ENCODE peak calls at places on chromosomes 12 and 14, in five cellular contexts. One of them, this sample, is unnamed.

GRCh38 chr12:3202734-3203446 is 125.7 kb downstream of the TSPAN9 start:
- DNase-seq in M059J: peak; percentile 26
- DNase-seq in iPS DF 19.7: no peak
- DNase-seq in NCI-H1092: no peak
- DNase-seq in lung: peak; percentile 46
- DNase-seq in this sample: no peak

GRCh38 chr14:99189201-99189801 is 82.7 kb downstream of the BCL11B start:
- DNase-seq in M059J: no peak
- DNase-seq in iPS DF 19.7: no peak
- DNase-seq in NCI-H1092: no peak
- DNase-seq in lung: no peak
- DNase-seq in this sample: no peak

GRCh38 chr14:69696633-69697557 is 70.0 kb upstream of the SRSF5 start:
- DNase-seq in M059J: no peak
- DNase-seq in iPS DF 19.7: no peak
- DNase-seq in NCI-H1092: no peak
- DNase-seq in lung: no peak
- DNase-seq in this sample: no peak

GRCh38 chr12:95601626-95602025 is 50.4 kb upstream of the USP44 start:
- DNase-seq in M059J: peak; percentile 85
- DNase-seq in iPS DF 19.7: no peak
- DNase-seq in NCI-H1092: no peak
- DNase-seq in lung: no peak
- DNase-seq in this sample: peak; percentile 51

GRCh38 chr14:103084021-103084919 is at the start of gene LBHD2:
- DNase-seq in M059J: no peak
- DNase-seq in iPS DF 19.7: no peak
- DNase-seq in NCI-H1092: no peak
- DNase-seq in lung: no peak
- DNase-seq in this sample: no peak

GRCh38 chr14:32702571-32702970 is 236.1 kb upstream of the NPAS3 start:
- DNase-seq in M059J: peak; percentile 66
- DNase-seq in iPS DF 19.7: peak; percentile 50
- DNase-seq in NCI-H1092: no peak
- DNase-seq in lung: no peak
- DNase-seq in this sample: no peak

GRCh38 chr14:30162066-30162465 is 234.4 kb upstream of the PRKD1 start:
- DNase-seq in M059J: no peak
- DNase-seq in iPS DF 19.7: no peak
- DNase-seq in NCI-H1092: no peak
- DNase-seq in lung: no peak
- DNase-seq in this sample: no peak

GRCh38 chr12:115101518-115101917 is 417.5 kb upstream of the TBX3 start:
- DNase-seq in M059J: no peak
- DNase-seq in iPS DF 19.7: no peak
- DNase-seq in NCI-H1092: no peak
- DNase-seq in lung: no peak
- DNase-seq in this sample: no peak

GRCh38 chr12:46456356-46457334 is 84.1 kb upstream of the SLC38A2 start:
- DNase-seq in M059J: no peak
- DNase-seq in iPS DF 19.7: no peak
- DNase-seq in NCI-H1092: no peak
- DNase-seq in lung: no peak
- DNase-seq in this sample: no peak

GRCh38 chr12:109773384-109774011 is 59.7 kb downstream of the TRPV4 start:
- DNase-seq in M059J: no peak
- DNase-seq in iPS DF 19.7: no peak
- DNase-seq in NCI-H1092: no peak
- DNase-seq in lung: no peak
- DNase-seq in this sample: no peak

This sample was measured in NCI-H524 treated with DMSO at 0.1 percent for 48 hours.